ENCODE peak calls at places on chromosomes 3 and 15, in ten cellular contexts. One of them, this sample, is unnamed.

GRCh38 chr3:48407542-48408099 is 22.3 kb downstream of the PLXNB1 start:
- DNase-seq in endothelial cell: peak
- DNase-seq in hepatocyte: no peak
- DNase-seq in foreskin fibroblast: no peak
- DNase-seq in WTC11: no peak
- DNase-seq in right lobe of liver: no peak
- DNase-seq in psoas muscle: no peak
- DNase-seq in fibroblast of mammary gland: no peak
- DNase-seq in fibroblast of lung: no peak
- DNase-seq in progenitor cell of endocrine pancreas: no peak
- DNase-seq in this sample: no peak

GRCh38 chr3:24128195-24129005 is 183.3 kb downstream of the NR1D2 start:
- DNase-seq in endothelial cell: no peak
- DNase-seq in hepatocyte: no peak
- DNase-seq in foreskin fibroblast: peak
- DNase-seq in WTC11: no peak
- DNase-seq in right lobe of liver: no peak
- DNase-seq in psoas muscle: no peak
- DNase-seq in fibroblast of mammary gland: peak
- DNase-seq in fibroblast of lung: peak
- DNase-seq in progenitor cell of endocrine pancreas: no peak
- DNase-seq in this sample: peak

GRCh38 chr15:68816795-68817303 is 3.8 kb downstream of the ANP32A start:
- DNase-seq in endothelial cell: no peak
- DNase-seq in hepatocyte: peak
- DNase-seq in foreskin fibroblast: no peak
- DNase-seq in WTC11: no peak
- DNase-seq in right lobe of liver: no peak
- DNase-seq in psoas muscle: no peak
- DNase-seq in fibroblast of mammary gland: peak
- DNase-seq in fibroblast of lung: no peak
- DNase-seq in progenitor cell of endocrine pancreas: no peak
- DNase-seq in this sample: no peak

GRCh38 chr15:100704281-100705055 is 102.1 kb downstream of the ASB7 start:
- DNase-seq in endothelial cell: no peak
- DNase-seq in hepatocyte: no peak
- DNase-seq in foreskin fibroblast: peak
- DNase-seq in WTC11: no peak
- DNase-seq in right lobe of liver: no peak
- DNase-seq in psoas muscle: no peak
- DNase-seq in fibroblast of mammary gland: peak
- DNase-seq in fibroblast of lung: peak
- DNase-seq in progenitor cell of endocrine pancreas: no peak
- DNase-seq in this sample: no peak

GRCh38 chr3:113264741-113265140 is 53.4 kb downstream of the BOC start:
- DNase-seq in endothelial cell: no peak
- DNase-seq in hepatocyte: no peak
- DNase-seq in foreskin fibroblast: no peak
- DNase-seq in WTC11: no peak
- DNase-seq in right lobe of liver: no peak
- DNase-seq in psoas muscle: no peak
- DNase-seq in fibroblast of mammary gland: no peak
- DNase-seq in fibroblast of lung: no peak
- DNase-seq in progenitor cell of endocrine pancreas: no peak
- DNase-seq in this sample: no peak

GRCh38 chr3:11565072-11565471 is 78.6 kb downstream of the VGLL4 start:
- DNase-seq in endothelial cell: no peak
- DNase-seq in hepatocyte: no peak
- DNase-seq in foreskin fibroblast: no peak
- DNase-seq in WTC11: no peak
- DNase-seq in right lobe of liver: no peak
- DNase-seq in psoas muscle: no peak
- DNase-seq in fibroblast of mammary gland: no peak
- DNase-seq in fibroblast of lung: no peak
- DNase-seq in progenitor cell of endocrine pancreas: no peak
- DNase-seq in this sample: no peak

GRCh38 chr15:101411588-101411987 is 77.9 kb downstream of the PCSK6 start:
- DNase-seq in endothelial cell: no peak
- DNase-seq in hepatocyte: no peak
- DNase-seq in foreskin fibroblast: no peak
- DNase-seq in WTC11: no peak
- DNase-seq in right lobe of liver: no peak
- DNase-seq in psoas muscle: no peak
- DNase-seq in fibroblast of mammary gland: no peak
- DNase-seq in fibroblast of lung: no peak
- DNase-seq in progenitor cell of endocrine pancreas: no peak
- DNase-seq in this sample: no peak

GRCh38 chr3:6079518-6080179 is 781.3 kb upstream of the GRM7 start:
- DNase-seq in endothelial cell: no peak
- DNase-seq in hepatocyte: no peak
- DNase-seq in foreskin fibroblast: no peak
- DNase-seq in WTC11: no peak
- DNase-seq in right lobe of liver: no peak
- DNase-seq in psoas muscle: no peak
- DNase-seq in fibroblast of mammary gland: no peak
- DNase-seq in fibroblast of lung: no peak
- DNase-seq in progenitor cell of endocrine pancreas: no peak
- DNase-seq in this sample: no peak

GRCh38 chr15:65979837-65980236 is 110.5 kb downstream of the RAB11A start:
- DNase-seq in endothelial cell: no peak
- DNase-seq in hepatocyte: no peak
- DNase-seq in foreskin fibroblast: no peak
- DNase-seq in WTC11: no peak
- DNase-seq in right lobe of liver: no peak
- DNase-seq in psoas muscle: no peak
- DNase-seq in fibroblast of mammary gland: no peak
- DNase-seq in fibroblast of lung: no peak
- DNase-seq in progenitor cell of endocrine pancreas: no peak
- DNase-seq in this sample: no peak

GRCh38 chr15:65979316-65979715 is 110.0 kb downstream of the RAB11A start:
- DNase-seq in endothelial cell: no peak
- DNase-seq in hepatocyte: no peak
- DNase-seq in foreskin fibroblast: no peak
- DNase-seq in WTC11: no peak
- DNase-seq in right lobe of liver: no peak
- DNase-seq in psoas muscle: no peak
- DNase-seq in fibroblast of mammary gland: no peak
- DNase-seq in fibroblast of lung: peak
- DNase-seq in progenitor cell of endocrine pancreas: no peak
- DNase-seq in this sample: no peak

GRCh38 chr15:65982941-65983340 is 113.7 kb downstream of the RAB11A start:
- DNase-seq in endothelial cell: no peak
- DNase-seq in hepatocyte: no peak
- DNase-seq in foreskin fibroblast: no peak
- DNase-seq in WTC11: no peak
- DNase-seq in right lobe of liver: no peak
- DNase-seq in psoas muscle: no peak
- DNase-seq in fibroblast of mammary gland: no peak
- DNase-seq in fibroblast of lung: no peak
- DNase-seq in progenitor cell of endocrine pancreas: no peak
- DNase-seq in this sample: no peak

GRCh38 chr15:65981837-65982696 is 112.8 kb downstream of the RAB11A start:
- DNase-seq in endothelial cell: peak
- DNase-seq in hepatocyte: peak
- DNase-seq in foreskin fibroblast: no peak
- DNase-seq in WTC11: peak
- DNase-seq in right lobe of liver: no peak
- DNase-seq in psoas muscle: no peak
- DNase-seq in fibroblast of mammary gland: no peak
- DNase-seq in fibroblast of lung: no peak
- DNase-seq in progenitor cell of endocrine pancreas: peak
- DNase-seq in this sample: no peak

DNA sequence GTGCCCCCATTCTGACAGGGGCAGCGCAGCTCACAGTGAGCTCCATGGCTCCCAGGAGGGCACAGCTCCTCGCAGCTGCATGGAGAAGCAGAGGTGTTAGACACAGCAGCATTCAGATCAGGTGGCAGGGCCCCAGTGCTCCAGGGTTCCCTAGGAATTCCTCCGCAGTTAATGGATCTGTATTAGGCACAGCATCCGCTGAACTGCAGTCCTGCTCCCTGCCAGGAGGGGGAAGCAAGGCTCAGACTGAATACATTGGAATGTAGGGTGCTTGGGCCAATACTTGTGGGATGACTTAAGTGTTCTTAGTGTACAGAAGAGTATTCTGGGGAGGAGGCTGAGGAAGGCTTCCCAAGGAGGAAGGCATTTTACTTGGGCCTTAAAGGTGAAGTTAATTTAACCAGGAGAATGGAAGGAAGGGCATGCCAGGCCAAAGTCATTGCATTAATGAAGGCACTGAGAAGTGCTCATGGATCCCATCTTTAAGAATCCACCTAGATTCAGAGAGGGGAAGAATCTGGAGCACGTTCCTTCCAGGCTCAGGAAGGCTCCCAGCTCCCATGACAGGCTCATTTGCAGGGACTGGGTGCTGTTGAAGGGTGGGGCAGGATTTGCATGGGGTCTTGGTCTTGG is 111.6 kb downstream of the RAB11A start:
- DNase-seq in endothelial cell: peak
- DNase-seq in hepatocyte: peak
- DNase-seq in foreskin fibroblast: peak
- DNase-seq in WTC11: peak
- DNase-seq in right lobe of liver: no peak
- DNase-seq in psoas muscle: peak
- DNase-seq in fibroblast of mammary gland: peak
- DNase-seq in fibroblast of lung: peak
- DNase-seq in progenitor cell of endocrine pancreas: peak
- DNase-seq in this sample: peak
- TF ChIP-seq CTCF in endothelial cell: peak
- TF ChIP-seq CTCF in hepatocyte: peak
- TF ChIP-seq CTCF in foreskin fibroblast: peak
- TF ChIP-seq CTCF in WTC11: peak
- TF ChIP-seq CTCF in right lobe of liver: peak
- TF ChIP-seq CTCF in psoas muscle: peak
- TF ChIP-seq CTCF in fibroblast of mammary gland: peak
- TF ChIP-seq CTCF in fibroblast of lung: peak
- TF ChIP-seq CTCF in progenitor cell of endocrine pancreas: peak
- TF ChIP-seq CTCF in this sample: peak

GRCh38 chr3:7401418-7401817 is 540.5 kb downstream of the GRM7 start:
- DNase-seq in endothelial cell: no peak
- DNase-seq in hepatocyte: no peak
- DNase-seq in foreskin fibroblast: no peak
- DNase-seq in WTC11: no peak
- DNase-seq in right lobe of liver: no peak
- DNase-seq in psoas muscle: no peak
- DNase-seq in fibroblast of mammary gland: no peak
- DNase-seq in fibroblast of lung: no peak
- DNase-seq in progenitor cell of endocrine pancreas: no peak
- DNase-seq in this sample: no peak

GRCh38 chr3:7396534-7396933 is 535.6 kb downstream of the GRM7 start:
- DNase-seq in endothelial cell: no peak
- DNase-seq in hepatocyte: no peak
- DNase-seq in foreskin fibroblast: no peak
- DNase-seq in WTC11: no peak
- DNase-seq in right lobe of liver: no peak
- DNase-seq in psoas muscle: no peak
- DNase-seq in fibroblast of mammary gland: no peak
- DNase-seq in fibroblast of lung: peak
- DNase-seq in progenitor cell of endocrine pancreas: no peak
- DNase-seq in this sample: no peak

GRCh38 chr3:7397097-7397496 is 536.2 kb downstream of the GRM7 start:
- DNase-seq in endothelial cell: no peak
- DNase-seq in hepatocyte: no peak
- DNase-seq in foreskin fibroblast: no peak
- DNase-seq in WTC11: no peak
- DNase-seq in right lobe of liver: no peak
- DNase-seq in psoas muscle: no peak
- DNase-seq in fibroblast of mammary gland: no peak
- DNase-seq in fibroblast of lung: peak
- DNase-seq in progenitor cell of endocrine pancreas: no peak
- DNase-seq in this sample: no peak

DNA sequence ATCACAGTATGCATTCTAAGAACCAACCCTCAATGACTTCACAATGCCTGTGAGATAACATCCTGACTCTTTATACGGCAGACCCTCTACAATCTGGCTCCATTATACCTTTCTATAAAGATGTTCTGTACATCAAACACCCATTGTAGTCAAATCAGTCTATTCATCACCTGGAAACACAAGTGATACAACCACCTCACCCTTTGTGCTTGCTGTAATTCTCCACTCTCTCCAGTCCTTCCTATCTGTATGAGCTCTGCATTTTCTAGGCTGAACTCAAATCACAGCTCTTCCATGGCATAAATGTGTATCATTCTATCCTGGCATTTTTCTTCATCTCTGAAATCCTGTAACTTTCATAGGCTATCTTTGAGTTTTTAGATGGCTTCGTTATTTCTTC is 539.4 kb downstream of the GRM7 start:
- DNase-seq in endothelial cell: no peak
- DNase-seq in hepatocyte: no peak
- DNase-seq in foreskin fibroblast: no peak
- DNase-seq in WTC11: no peak
- DNase-seq in right lobe of liver: no peak
- DNase-seq in psoas muscle: no peak
- DNase-seq in fibroblast of mammary gland: no peak
- DNase-seq in fibroblast of lung: no peak
- DNase-seq in progenitor cell of endocrine pancreas: no peak
- DNase-seq in this sample: no peak
- TF ChIP-seq CTCF in endothelial cell: no peak
- TF ChIP-seq CTCF in hepatocyte: no peak
- TF ChIP-seq CTCF in foreskin fibroblast: no peak
- TF ChIP-seq CTCF in WTC11: no peak
- TF ChIP-seq CTCF in right lobe of liver: no peak
- TF ChIP-seq CTCF in psoas muscle: no peak
- TF ChIP-seq CTCF in fibroblast of mammary gland: no peak
- TF ChIP-seq CTCF in fibroblast of lung: no peak
- TF ChIP-seq CTCF in progenitor cell of endocrine pancreas: no peak
- TF ChIP-seq CTCF in this sample: no peak

DNA sequence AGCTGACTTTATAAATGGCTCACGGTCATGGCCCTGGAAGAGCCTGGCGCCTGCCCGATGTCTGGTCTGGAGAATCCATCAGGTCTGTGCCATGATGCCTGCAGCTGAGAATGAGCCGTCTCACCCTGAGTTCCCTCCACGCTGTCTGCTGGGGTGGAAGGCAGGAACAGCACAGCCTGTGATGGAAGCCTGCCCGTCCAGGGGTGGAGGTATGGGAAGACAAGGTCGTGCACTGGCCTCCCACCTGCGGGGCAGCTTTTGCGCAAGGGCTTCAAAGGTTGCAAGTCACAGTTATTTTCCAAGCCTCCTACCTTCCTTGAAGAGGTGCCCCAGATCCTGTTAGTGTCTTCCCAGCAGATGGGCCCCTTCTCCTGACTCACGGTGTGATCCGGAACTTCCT is 275.5 kb downstream of the FAM43A start:
- DNase-seq in endothelial cell: no peak
- DNase-seq in hepatocyte: no peak
- DNase-seq in foreskin fibroblast: no peak
- DNase-seq in WTC11: no peak
- DNase-seq in right lobe of liver: no peak
- DNase-seq in psoas muscle: no peak
- DNase-seq in fibroblast of mammary gland: no peak
- DNase-seq in fibroblast of lung: no peak
- DNase-seq in progenitor cell of endocrine pancreas: no peak
- DNase-seq in this sample: no peak
- TF ChIP-seq CTCF in endothelial cell: no peak
- TF ChIP-seq CTCF in hepatocyte: no peak
- TF ChIP-seq CTCF in foreskin fibroblast: no peak
- TF ChIP-seq CTCF in WTC11: no peak
- TF ChIP-seq CTCF in right lobe of liver: no peak
- TF ChIP-seq CTCF in psoas muscle: no peak
- TF ChIP-seq CTCF in fibroblast of mammary gland: no peak
- TF ChIP-seq CTCF in fibroblast of lung: no peak
- TF ChIP-seq CTCF in progenitor cell of endocrine pancreas: no peak
- TF ChIP-seq CTCF in this sample: no peak

DNA sequence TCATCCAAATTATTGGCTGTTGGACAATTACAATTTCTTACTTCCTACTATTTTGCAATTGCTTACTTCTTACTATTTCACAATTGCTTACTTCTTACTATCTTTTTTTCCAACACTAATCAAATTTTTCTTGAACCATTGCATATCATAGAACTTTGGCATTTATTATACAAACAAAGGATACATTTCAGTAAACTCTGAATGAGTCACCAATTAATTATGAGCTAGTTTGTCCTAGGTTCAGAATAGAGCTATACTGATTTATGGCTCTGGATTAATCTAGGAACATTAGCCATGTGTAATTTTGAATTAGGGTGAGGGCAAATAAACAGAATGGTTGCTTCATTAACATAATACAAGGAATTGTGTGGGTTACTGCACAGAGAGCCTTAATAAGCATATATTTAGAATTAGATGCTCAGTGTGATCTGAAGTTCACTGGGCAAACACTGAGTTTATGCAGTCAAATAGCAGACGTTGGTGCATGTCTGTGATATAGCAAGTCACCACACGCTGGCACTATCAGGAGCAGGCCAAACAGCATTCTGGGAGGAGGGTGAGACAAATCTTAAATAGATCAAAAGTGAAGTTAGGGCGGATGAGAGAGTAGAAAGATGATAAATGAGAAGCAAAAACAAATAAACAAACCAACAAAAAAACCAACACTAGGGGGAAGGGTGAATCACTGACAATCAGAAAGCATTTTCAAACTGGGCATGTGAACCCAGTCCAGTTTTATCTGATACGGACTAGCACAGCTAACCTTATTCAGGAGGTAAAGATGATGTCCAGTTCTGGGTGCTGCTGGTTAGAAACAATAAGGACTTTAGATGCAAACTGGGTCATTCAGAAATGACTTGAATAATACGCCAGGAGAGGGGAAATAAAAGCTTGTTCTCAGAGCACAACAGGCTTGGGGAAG is 21.4 kb downstream of the GABRR3 start:
- DNase-seq in endothelial cell: no peak
- DNase-seq in hepatocyte: no peak
- DNase-seq in foreskin fibroblast: peak
- DNase-seq in WTC11: no peak
- DNase-seq in right lobe of liver: no peak
- DNase-seq in psoas muscle: no peak
- DNase-seq in fibroblast of mammary gland: peak
- DNase-seq in fibroblast of lung: no peak
- DNase-seq in progenitor cell of endocrine pancreas: no peak
- DNase-seq in this sample: no peak
- TF ChIP-seq CTCF in endothelial cell: no peak
- TF ChIP-seq CTCF in hepatocyte: no peak
- TF ChIP-seq CTCF in foreskin fibroblast: no peak
- TF ChIP-seq CTCF in WTC11: no peak
- TF ChIP-seq CTCF in right lobe of liver: no peak
- TF ChIP-seq CTCF in psoas muscle: no peak
- TF ChIP-seq CTCF in fibroblast of mammary gland: peak
- TF ChIP-seq CTCF in fibroblast of lung: peak
- TF ChIP-seq CTCF in progenitor cell of endocrine pancreas: no peak
- TF ChIP-seq CTCF in this sample: no peak

This sample was measured in BJ.